ENCODE peak calls at places on chromosomes 5 and 9, in five cellular contexts. O is stimulated activated CD8-positive, alpha-beta memory T cell treated with anti-CD3 and anti-CD28 coated beads, Interleukin-7, amount 100 ng/mL, for 24 hours; V is stimulated activated CD4-positive, alpha-beta T cell treated with anti-CD3 and anti-CD28 coated beads, Interleukin-2, amount 100 ng/mL, for 48 hours; T is NCI-H1092; Z is AG10803. D is an unnamed sample.

GRCh38 chr9:135521608-135522095 is 412 bp downstream of the LCN1 start:
- DNase-seq in O (no peak), V (no peak), T (no peak), Z (no peak), D (no peak)

GRCh38 chr5:127833999-127834953 is 131.1 kb downstream of the CCDC192 start:
- DNase-seq in O (no peak), V (no peak), T (no peak), Z (peak), D (peak)

GRCh38 chr5:147949711-147950573 is 43.6 kb upstream of the C5orf46 start:
- DNase-seq in O (no peak), V (no peak), T (peak), Z (peak), D (peak)

GRCh38 chr9:136437430-136437829 is 2.2 kb downstream of the INPP5E start:
- DNase-seq in O (no peak), V (no peak), T (no peak), Z (peak), D (peak)

GRCh38 chr9:136538599-136539426 is 7.0 kb downstream of the NOTCH1 start:
- DNase-seq in O (no peak), V (peak), T (no peak), Z (no peak), D (no peak)

GRCh38 chr9:76101472-76101871 is 211.0 kb downstream of the PCSK5 start:
- DNase-seq in O (no peak), V (no peak), T (no peak), Z (no peak), D (no peak)

GRCh38 chr5:61632064-61632463 is 300.0 kb downstream of the ZSWIM6 start:
- DNase-seq in O (no peak), V (no peak), T (no peak), Z (no peak), D (no peak)

GRCh38 chr9:19441730-19442129 is 32.9 kb downstream of the ACER2 start:
- DNase-seq in O (no peak), V (no peak), T (no peak), Z (no peak), D (no peak)

GRCh38 chr9:76571288-76572204 is 112.6 kb downstream of the GCNT1 start:
- DNase-seq in O (no peak), V (no peak), T (no peak), Z (peak), D (no peak)

GRCh38 chr9:127680846-127681245 is 25.9 kb upstream of the CFAP157 start:
- DNase-seq in O (no peak), V (no peak), T (no peak), Z (no peak), D (no peak)

GRCh38 chr9:97307500-97308163 is at the start of gene CCDC180:
- DNase-seq in O (no peak), V (no peak), T (no peak), Z (peak), D (no peak)

GRCh38 chr9:5361326-5362005 is 21.8 kb upstream of the RLN1 start:
- DNase-seq in O (no peak), V (no peak), T (no peak), Z (peak), D (no peak)

GRCh38 chr5:35205186-35205585 is 25.1 kb downstream of the PRLR start:
- DNase-seq in O (no peak), V (no peak), T (no peak), Z (peak), D (no peak)

GRCh38 chr9:72038408-72038807 is 22.0 kb downstream of the C9orf57 start:
- DNase-seq in O (no peak), V (no peak), T (no peak), Z (no peak), D (peak)

GRCh38 chr5:173736923-173737412 is 120.5 kb upstream of the BOD1 start:
- DNase-seq in O (no peak), V (no peak), T (no peak), Z (no peak), D (no peak)

GRCh38 chr5:78648359-78649219 is at the start of gene LHFPL2:
- DNase-seq in O (no peak), V (peak), T (peak), Z (peak), D (peak)

GRCh38 chr9:68905129-68905528 is 108.8 kb downstream of the PRKACG start:
- DNase-seq in O (no peak), V (no peak), T (no peak), Z (no peak), D (no peak)

GRCh38 chr5:148960070-148960769 is 102.6 kb downstream of the SH3TC2 start:
- DNase-seq in O (no peak), V (no peak), T (no peak), Z (no peak), D (no peak)

GRCh38 chr5:153159611-153160010 is 330.9 kb upstream of the GRIA1 start:
- DNase-seq in O (no peak), V (no peak), T (no peak), Z (peak), D (peak)

GRCh38 chr9:121656941-121657340 is 5.5 kb downstream of the DAB2IP start:
- DNase-seq in O (no peak), V (no peak), T (no peak), Z (no peak), D (no peak)

GRCh38 chr9:110769667-110770066 is 101.1 kb downstream of the MUSK start:
- DNase-seq in O (no peak), V (no peak), T (no peak), Z (peak), D (peak)

GRCh38 chr5:164475339-164475977 is 970.0 kb downstream of the MAT2B start:
- DNase-seq in O (no peak), V (no peak), T (no peak), Z (peak), D (no peak)

GRCh38 chr9:92632641-92633040 is 37.3 kb downstream of the IPPK start:
- DNase-seq in O (no peak), V (no peak), T (no peak), Z (no peak), D (no peak)

GRCh38 chr9:95574176-95574575 is 57.4 kb upstream of the PTCH1 start:
- DNase-seq in O (no peak), V (no peak), T (no peak), Z (no peak), D (no peak)

GRCh38 chr9:127927457-127928231 is 2.9 kb downstream of the PIP5KL1 start:
- DNase-seq in O (no peak), V (peak), T (no peak), Z (no peak), D (no peak)

GRCh38 chr9:95852059-95853032 is 23.1 kb upstream of the ERCC6L2 start:
- DNase-seq in O (no peak), V (no peak), T (peak), Z (peak), D (peak)

GRCh38 chr5:53253421-53253871 is 143.9 kb upstream of the MOCS2 start:
- DNase-seq in O (no peak), V (no peak), T (no peak), Z (peak), D (peak)